ENCODE peak calls at places on chromosomes 6 and 20, in six cellular contexts. One of them, this sample, is unnamed.

GRCh38 chr6:21615504-21615903 is 22.0 kb downstream of the SOX4 start:
- DNase-seq in sigmoid colon: no peak
- DNase-seq in pancreas: no peak
- DNase-seq in IMR-90: peak
- DNase-seq in A549: no peak
- DNase-seq in uterus: no peak
- DNase-seq in this sample: no peak

GRCh38 chr6:3026811-3027626 is 27.3 kb downstream of the NQO2 start:
- DNase-seq in sigmoid colon: no peak
- DNase-seq in pancreas: no peak
- DNase-seq in IMR-90: peak
- DNase-seq in A549: no peak
- DNase-seq in uterus: no peak
- DNase-seq in this sample: no peak

GRCh38 chr6:69866351-69867074 is at the start of gene COL19A1:
- DNase-seq in sigmoid colon: peak
- DNase-seq in pancreas: peak
- DNase-seq in IMR-90: no peak
- DNase-seq in A549: no peak
- DNase-seq in uterus: no peak
- DNase-seq in this sample: peak

GRCh38 chr6:90146024-90146423 is 150.6 kb downstream of the BACH2 start:
- DNase-seq in sigmoid colon: no peak
- DNase-seq in pancreas: no peak
- DNase-seq in IMR-90: no peak
- DNase-seq in A549: no peak
- DNase-seq in uterus: no peak
- DNase-seq in this sample: no peak

GRCh38 chr6:68975064-68975463 is 340.0 kb downstream of the ADGRB3 start:
- DNase-seq in sigmoid colon: no peak
- DNase-seq in pancreas: no peak
- DNase-seq in IMR-90: no peak
- DNase-seq in A549: peak
- DNase-seq in uterus: no peak
- DNase-seq in this sample: no peak

GRCh38 chr6:162698440-162698839 is 29.1 kb downstream of the PRKN start:
- DNase-seq in sigmoid colon: no peak
- DNase-seq in pancreas: no peak
- DNase-seq in IMR-90: no peak
- DNase-seq in A549: no peak
- DNase-seq in uterus: no peak
- DNase-seq in this sample: no peak

GRCh38 chr6:20400476-20401402 is 940 bp upstream of the E2F3 start:
- DNase-seq in sigmoid colon: peak
- DNase-seq in pancreas: peak
- DNase-seq in IMR-90: no peak
- DNase-seq in A549: peak
- DNase-seq in uterus: peak
- DNase-seq in this sample: peak

GRCh38 chr6:140684776-140685550 is 1310.5 kb upstream of the CITED2 start:
- DNase-seq in sigmoid colon: no peak
- DNase-seq in pancreas: no peak
- DNase-seq in IMR-90: no peak
- DNase-seq in A549: peak
- DNase-seq in uterus: no peak
- DNase-seq in this sample: no peak

GRCh38 chr6:127494240-127494767 is 24.8 kb downstream of the MTCL3 start:
- DNase-seq in sigmoid colon: no peak
- DNase-seq in pancreas: no peak
- DNase-seq in IMR-90: no peak
- DNase-seq in A549: no peak
- DNase-seq in uterus: no peak
- DNase-seq in this sample: no peak

GRCh38 chr6:83592770-83593394 is 80.5 kb downstream of the PRSS35 start:
- DNase-seq in sigmoid colon: no peak
- DNase-seq in pancreas: no peak
- DNase-seq in IMR-90: peak
- DNase-seq in A549: peak
- DNase-seq in uterus: no peak
- DNase-seq in this sample: no peak

GRCh38 chr6:89843070-89843469 is 13.4 kb downstream of the CASP8AP2 start:
- DNase-seq in sigmoid colon: no peak
- DNase-seq in pancreas: no peak
- DNase-seq in IMR-90: peak
- DNase-seq in A549: no peak
- DNase-seq in uterus: no peak
- DNase-seq in this sample: no peak

DNA sequence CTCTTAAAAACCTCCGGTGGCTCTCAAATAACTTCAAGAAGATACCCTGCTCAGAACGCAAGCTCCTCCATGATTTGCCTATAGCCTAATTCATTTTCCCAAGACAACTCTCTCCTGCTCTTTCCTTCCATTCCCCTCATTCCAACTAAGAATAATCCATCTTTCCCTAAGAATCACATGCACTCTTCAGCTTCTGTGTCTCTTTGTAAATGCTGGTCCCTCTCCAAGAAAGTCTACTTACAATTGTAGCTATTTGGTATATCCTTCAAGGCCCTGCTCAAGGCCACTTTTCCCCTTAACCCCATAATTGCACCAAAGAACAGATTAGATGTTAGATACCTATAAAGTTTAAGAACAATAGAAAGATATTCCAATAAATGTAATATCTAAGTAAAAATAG is 7.4 kb upstream of the HEY2 start:
- DNase-seq in sigmoid colon: no peak
- DNase-seq in pancreas: no peak
- DNase-seq in IMR-90: no peak
- DNase-seq in A549: no peak
- DNase-seq in uterus: no peak
- DNase-seq in this sample: no peak
- H3K27ac ChIP-seq in sigmoid colon: no peak
- H3K27ac ChIP-seq in pancreas: no peak
- H3K27ac ChIP-seq in IMR-90: no peak
- H3K27ac ChIP-seq in A549: no peak
- H3K27ac ChIP-seq in uterus: no peak
- H3K27ac ChIP-seq in this sample: no peak

DNA sequence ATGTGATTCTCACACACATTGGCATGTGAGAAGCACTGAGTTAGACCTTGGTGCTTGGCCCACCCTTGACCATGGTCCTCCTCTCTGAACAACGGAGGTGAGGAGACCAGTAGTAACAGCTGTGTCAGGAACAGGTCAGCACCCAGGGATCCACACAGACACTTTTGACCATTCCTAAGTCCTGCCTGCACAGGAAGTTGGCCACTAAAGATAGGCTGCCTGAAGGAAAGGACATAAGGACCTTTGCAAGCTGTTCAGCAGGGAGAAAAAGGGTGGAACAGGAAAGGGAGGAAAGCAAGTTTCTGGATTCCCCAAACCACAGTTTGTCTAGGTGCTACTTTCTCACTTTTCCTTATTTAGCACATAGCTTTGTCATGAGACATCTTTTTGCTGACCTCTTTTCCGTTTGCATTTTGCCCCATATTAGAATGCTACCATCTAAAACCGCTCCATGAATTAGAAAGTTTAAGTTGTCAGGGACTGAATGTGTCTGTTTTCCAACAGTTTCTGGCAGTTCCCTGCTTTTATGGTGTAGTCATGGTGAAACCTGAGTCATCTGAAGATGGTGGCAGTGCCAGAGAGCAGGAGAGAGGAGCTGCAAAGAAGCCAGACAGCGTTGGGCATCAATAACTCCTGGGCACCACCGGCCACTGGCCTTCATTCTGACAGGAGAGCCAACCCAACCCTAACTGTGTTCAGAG is 1.1 kb upstream of the CD109 start:
- DNase-seq in sigmoid colon: no peak
- DNase-seq in pancreas: no peak
- DNase-seq in IMR-90: peak
- DNase-seq in A549: peak
- DNase-seq in uterus: peak
- DNase-seq in this sample: no peak
- H3K4me3 ChIP-seq in sigmoid colon: peak
- H3K4me3 ChIP-seq in pancreas: no peak
- H3K4me3 ChIP-seq in IMR-90: no peak
- H3K4me3 ChIP-seq in A549: peak
- H3K4me3 ChIP-seq in uterus: peak
- H3K4me3 ChIP-seq in this sample: peak

GRCh38 chr6:107818272-107818671 is 5.8 kb downstream of the SCML4 start:
- DNase-seq in sigmoid colon: no peak
- DNase-seq in pancreas: no peak
- DNase-seq in IMR-90: no peak
- DNase-seq in A549: no peak
- DNase-seq in uterus: no peak
- DNase-seq in this sample: no peak
- TF ChIP-seq CTCF in sigmoid colon: no peak
- TF ChIP-seq CTCF in pancreas: no peak
- TF ChIP-seq CTCF in IMR-90: no peak
- TF ChIP-seq CTCF in A549: no peak
- TF ChIP-seq CTCF in uterus: no peak
- TF ChIP-seq CTCF in this sample: no peak

DNA sequence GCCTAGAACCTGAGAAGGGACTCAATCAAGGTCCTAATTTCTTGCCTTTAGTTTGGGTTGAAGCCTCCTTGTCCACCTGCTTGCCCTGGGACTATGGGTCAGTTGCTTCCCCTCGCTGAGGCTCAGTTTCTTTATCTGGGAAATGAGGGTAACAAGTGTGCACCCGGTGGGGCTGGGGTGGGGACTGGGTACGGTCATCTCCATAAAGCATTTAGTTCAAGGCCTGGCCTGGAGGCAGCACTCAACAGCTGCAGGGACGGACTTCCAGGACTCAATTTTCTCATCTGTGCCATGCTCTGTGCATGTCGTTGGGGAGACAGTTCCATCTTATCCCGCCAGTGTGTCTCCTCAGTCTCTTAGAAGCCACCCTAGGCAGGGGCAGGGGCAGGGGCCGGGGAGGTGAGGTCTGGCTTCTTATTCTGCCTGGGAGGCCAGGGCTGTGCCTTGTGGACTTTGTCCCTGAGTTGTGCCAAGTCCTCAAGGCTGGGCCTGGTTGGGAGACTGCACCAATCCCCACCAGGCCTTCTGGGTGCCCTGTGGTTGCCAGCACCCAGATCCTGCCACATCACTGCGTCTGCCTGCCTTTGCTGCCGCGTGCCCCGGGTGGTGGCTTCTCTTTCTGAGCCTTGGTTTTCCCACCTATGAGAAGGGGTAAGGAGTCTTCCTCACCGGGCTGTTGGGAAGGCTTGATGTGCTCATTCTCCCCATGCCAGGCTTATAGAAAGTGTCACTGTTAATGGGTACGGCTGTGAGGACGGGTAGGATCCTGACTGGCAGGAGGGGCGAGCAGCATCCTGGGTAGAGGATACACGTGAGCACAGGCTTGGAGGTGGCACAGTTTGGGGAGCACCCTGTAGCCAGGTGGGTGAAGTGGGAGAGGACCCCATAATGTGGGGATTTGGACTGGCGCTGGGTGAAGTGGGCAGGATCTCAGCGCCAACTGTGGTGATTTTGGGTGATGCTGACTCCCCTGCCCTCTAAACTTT is 8.6 kb downstream of the SRC start:
- DNase-seq in sigmoid colon: peak
- DNase-seq in pancreas: peak
- DNase-seq in IMR-90: no peak
- DNase-seq in A549: no peak
- DNase-seq in uterus: no peak
- DNase-seq in this sample: no peak
- H3K27ac ChIP-seq in sigmoid colon: peak
- H3K27ac ChIP-seq in pancreas: no peak
- H3K27ac ChIP-seq in IMR-90: no peak
- H3K27ac ChIP-seq in A549: peak
- H3K27ac ChIP-seq in uterus: peak
- H3K27ac ChIP-seq in this sample: no peak